ENCODE peak calls at places on chromosomes 2 and 18, in five cellular contexts. D, N, E, M and W are unnamed samples.

GRCh38 chr2:100778812-100779450 is 41.0 kb upstream of the NPAS2 start:
- DNase-seq in D (no peak), N (no peak), E (no peak), M (no peak), W (no peak)

GRCh38 chr2:149167941-149168340 is 129.4 kb downstream of the LYPD6B start:
- DNase-seq in D (no peak), N (no peak), E (no peak), M (no peak), W (no peak)

GRCh38 chr2:79512442-79513401 is at the start of gene CTNNA2:
- DNase-seq in D (peak), N (peak), E (peak), M (no peak), W (peak)

GRCh38 chr2:55420901-55421300 is 1.2 kb upstream of the CCDC88A start:
- DNase-seq in D (no peak), N (no peak), E (no peak), M (no peak), W (no peak)

GRCh38 chr2:102103992-102104871 is 38.3 kb upstream of the IL1R1 start:
- DNase-seq in D (peak), N (peak), E (peak), M (no peak), W (peak)

GRCh38 chr18:53790817-53791216 is 433.7 kb downstream of the MBD2 start:
- DNase-seq in D (no peak), N (no peak), E (peak), M (no peak), W (no peak)

GRCh38 chr2:191252699-191253098 is 7.5 kb downstream of the MYO1B start:
- DNase-seq in D (no peak), N (no peak), E (no peak), M (no peak), W (no peak)

GRCh38 chr2:95074663-95075439 is 46.8 kb downstream of the MRPS5 start:
- DNase-seq in D (no peak), N (no peak), E (no peak), M (peak), W (no peak)

GRCh38 chr2:43220982-43221659 is 5.3 kb downstream of the ZFP36L2 start:
- DNase-seq in D (peak), N (peak), E (peak), M (peak), W (peak)

GRCh38 chr2:240820607-240821428 is 799 bp upstream of the KIF1A start:
- DNase-seq in D (no peak), N (no peak), E (no peak), M (no peak), W (no peak)

GRCh38 chr18:75161629-75162028 is 47.3 kb downstream of the PTGR3 start:
- DNase-seq in D (peak), N (peak), E (peak), M (no peak), W (no peak)

GRCh38 chr2:173590278-173590811 is 235.7 kb downstream of the CDCA7 start:
- DNase-seq in D (peak), N (peak), E (peak), M (no peak), W (peak)

GRCh38 chr2:207352978-207353377 is 176.8 kb upstream of the CREB1 start:
- DNase-seq in D (no peak), N (no peak), E (peak), M (peak), W (peak)

GRCh38 chr2:86037141-86037794 is 68.4 kb downstream of the POLR1A start:
- DNase-seq in D (peak), N (peak), E (peak), M (peak), W (peak)